ENCODE peak calls at places on chromosomes 11 and 22, in four cellular contexts. One of them, this sample, is unnamed.

GRCh38 chr11:44565746-44566558 is 489 bp downstream of the CD82 start:
- DNase-seq in cardiac muscle cell: no peak
- DNase-seq in HCT116: no peak
- DNase-seq in brain microvascular endothelial cell: no peak
- DNase-seq in this sample: no peak

GRCh38 chr22:47449508-47450270 is 687.2 kb downstream of the TBC1D22A start:
- DNase-seq in HCT116: no peak
- DNase-seq in cardiac muscle cell: no peak
- DNase-seq in brain microvascular endothelial cell: no peak
- DNase-seq in this sample: no peak

GRCh38 chr22:38214248-38215056 is 12.7 kb downstream of the MAFF start:
- DNase-seq in cardiac muscle cell: peak
- DNase-seq in HCT116: no peak
- DNase-seq in brain microvascular endothelial cell: no peak
- DNase-seq in this sample: peak

GRCh38 chr11:6694229-6694535 is 11.0 kb upstream of the MRPL17 start:
- DNase-seq in brain microvascular endothelial cell: no peak
- DNase-seq in HCT116: no peak
- DNase-seq in cardiac muscle cell: no peak
- DNase-seq in this sample: no peak

GRCh38 chr22:32323513-32324164 is 34.0 kb upstream of the RFPL3 start:
- DNase-seq in cardiac muscle cell: no peak
- DNase-seq in HCT116: no peak
- DNase-seq in brain microvascular endothelial cell: no peak
- DNase-seq in this sample: no peak

GRCh38 chr11:456533-456932 is 6.5 kb downstream of the PTDSS2 start:
- DNase-seq in HCT116: no peak
- DNase-seq in brain microvascular endothelial cell: no peak
- DNase-seq in cardiac muscle cell: no peak
- DNase-seq in this sample: no peak

GRCh38 chr22:38148252-38148651 is 33.4 kb downstream of the PLA2G6 start:
- DNase-seq in cardiac muscle cell: peak
- DNase-seq in brain microvascular endothelial cell: peak
- DNase-seq in HCT116: peak
- DNase-seq in this sample: no peak

GRCh38 chr22:49658902-49659280 is 168.8 kb downstream of the BRD1 start:
- DNase-seq in brain microvascular endothelial cell: no peak
- DNase-seq in HCT116: no peak
- DNase-seq in cardiac muscle cell: no peak
- DNase-seq in this sample: no peak

GRCh38 chr11:119373917-119374631 is 7.4 kb downstream of the USP2 start:
- DNase-seq in brain microvascular endothelial cell: peak
- DNase-seq in HCT116: no peak
- DNase-seq in cardiac muscle cell: peak
- DNase-seq in this sample: peak

GRCh38 chr11:86463120-86463519 is 88.4 kb downstream of the CCDC81 start:
- DNase-seq in brain microvascular endothelial cell: no peak
- DNase-seq in cardiac muscle cell: no peak
- DNase-seq in HCT116: no peak
- DNase-seq in this sample: no peak

GRCh38 chr11:112922606-112923005 is 38.6 kb upstream of the NCAM1 start:
- DNase-seq in brain microvascular endothelial cell: no peak
- DNase-seq in HCT116: no peak
- DNase-seq in cardiac muscle cell: no peak
- DNase-seq in this sample: no peak

GRCh38 chr11:65870307-65870658 is 2.3 kb downstream of the EFEMP2 start:
- DNase-seq in cardiac muscle cell: no peak
- DNase-seq in brain microvascular endothelial cell: no peak
- DNase-seq in HCT116: no peak
- DNase-seq in this sample: no peak

GRCh38 chr11:120182790-120183491 is 27.9 kb upstream of the OAF start:
- DNase-seq in cardiac muscle cell: no peak
- DNase-seq in brain microvascular endothelial cell: no peak
- DNase-seq in HCT116: no peak
- DNase-seq in this sample: no peak

GRCh38 chr11:29449280-29450074 is 567.4 kb downstream of the KCNA4 start:
- DNase-seq in HCT116: no peak
- DNase-seq in cardiac muscle cell: peak
- DNase-seq in brain microvascular endothelial cell: no peak
- DNase-seq in this sample: no peak

GRCh38 chr11:65637794-65638317 is at the start of gene SIPA1:
- DNase-seq in HCT116: peak
- DNase-seq in cardiac muscle cell: peak
- DNase-seq in brain microvascular endothelial cell: peak
- DNase-seq in this sample: peak

GRCh38 chr11:110098645-110099044 is 5.5 kb downstream of the ZC3H12C start:
- DNase-seq in brain microvascular endothelial cell: no peak
- DNase-seq in HCT116: no peak
- DNase-seq in cardiac muscle cell: no peak
- DNase-seq in this sample: no peak

GRCh38 chr11:103368151-103368550 is 258.9 kb downstream of the DYNC2H1 start:
- DNase-seq in HCT116: no peak
- DNase-seq in brain microvascular endothelial cell: no peak
- DNase-seq in cardiac muscle cell: no peak
- DNase-seq in this sample: no peak

GRCh38 chr11:130612291-130612802 is 163.9 kb downstream of the ADAMTS15 start:
- DNase-seq in brain microvascular endothelial cell: no peak
- DNase-seq in HCT116: no peak
- DNase-seq in cardiac muscle cell: peak
- DNase-seq in this sample: no peak

GRCh38 chr11:113603277-113604059 is 102.6 kb downstream of the TMPRSS5 start:
- DNase-seq in cardiac muscle cell: peak
- DNase-seq in brain microvascular endothelial cell: no peak
- DNase-seq in HCT116: no peak
- DNase-seq in this sample: peak

DNA sequence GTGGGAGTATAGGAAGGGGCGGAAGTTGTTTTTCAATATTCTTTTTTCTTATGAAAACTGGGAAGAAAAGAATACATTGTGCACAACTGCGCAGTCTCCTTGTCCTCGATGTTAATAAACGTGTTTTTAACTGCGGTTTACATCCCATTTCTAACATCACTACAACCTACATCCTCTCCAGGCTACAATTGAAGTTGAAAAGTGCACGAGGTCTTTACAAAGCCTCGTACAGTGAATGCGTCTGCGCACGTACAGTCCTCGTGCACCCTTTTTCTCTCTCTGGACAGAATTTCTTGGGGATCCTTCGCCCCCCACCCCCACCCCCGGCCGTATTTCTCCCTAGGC is 102.4 kb downstream of the WT1 start:
- DNase-seq in cardiac muscle cell: no peak
- DNase-seq in brain microvascular endothelial cell: no peak
- DNase-seq in HCT116: no peak
- DNase-seq in this sample: no peak
- H3K4me3 ChIP-seq in cardiac muscle cell: no peak
- H3K4me3 ChIP-seq in brain microvascular endothelial cell: peak
- H3K4me3 ChIP-seq in HCT116: no peak
- H3K4me3 ChIP-seq in this sample: peak

GRCh38 chr11:87851827-87852226 is 323.4 kb downstream of the RAB38 start:
- DNase-seq in brain microvascular endothelial cell: no peak
- DNase-seq in cardiac muscle cell: no peak
- DNase-seq in HCT116: no peak
- DNase-seq in this sample: no peak
- H3K4me3 ChIP-seq in brain microvascular endothelial cell: no peak
- H3K4me3 ChIP-seq in cardiac muscle cell: no peak
- H3K4me3 ChIP-seq in HCT116: no peak
- H3K4me3 ChIP-seq in this sample: no peak

DNA sequence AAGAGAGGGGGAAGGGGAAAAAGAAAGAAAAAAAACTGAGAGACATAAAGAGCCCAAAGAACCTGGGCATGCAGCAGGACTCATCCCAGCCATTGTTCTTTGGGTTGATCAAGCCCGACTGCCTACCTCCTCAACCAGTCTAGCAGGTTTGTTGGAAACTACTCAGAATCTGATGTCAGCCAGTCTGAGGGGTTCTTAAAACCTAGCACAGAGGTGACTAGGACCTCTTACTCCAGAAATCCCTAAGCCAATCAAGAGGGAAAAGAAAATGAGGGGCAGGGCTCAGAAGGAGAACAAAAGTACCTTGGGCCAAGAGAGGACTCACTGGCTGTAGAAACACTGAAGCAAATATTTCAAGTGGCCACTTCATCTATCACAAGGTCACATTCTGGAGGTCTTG is 228.0 kb downstream of the AASDHPPT start:
- DNase-seq in cardiac muscle cell: no peak
- DNase-seq in HCT116: no peak
- DNase-seq in brain microvascular endothelial cell: no peak
- DNase-seq in this sample: no peak
- H3K4me3 ChIP-seq in cardiac muscle cell: no peak
- H3K4me3 ChIP-seq in HCT116: no peak
- H3K4me3 ChIP-seq in brain microvascular endothelial cell: no peak
- H3K4me3 ChIP-seq in this sample: no peak

DNA sequence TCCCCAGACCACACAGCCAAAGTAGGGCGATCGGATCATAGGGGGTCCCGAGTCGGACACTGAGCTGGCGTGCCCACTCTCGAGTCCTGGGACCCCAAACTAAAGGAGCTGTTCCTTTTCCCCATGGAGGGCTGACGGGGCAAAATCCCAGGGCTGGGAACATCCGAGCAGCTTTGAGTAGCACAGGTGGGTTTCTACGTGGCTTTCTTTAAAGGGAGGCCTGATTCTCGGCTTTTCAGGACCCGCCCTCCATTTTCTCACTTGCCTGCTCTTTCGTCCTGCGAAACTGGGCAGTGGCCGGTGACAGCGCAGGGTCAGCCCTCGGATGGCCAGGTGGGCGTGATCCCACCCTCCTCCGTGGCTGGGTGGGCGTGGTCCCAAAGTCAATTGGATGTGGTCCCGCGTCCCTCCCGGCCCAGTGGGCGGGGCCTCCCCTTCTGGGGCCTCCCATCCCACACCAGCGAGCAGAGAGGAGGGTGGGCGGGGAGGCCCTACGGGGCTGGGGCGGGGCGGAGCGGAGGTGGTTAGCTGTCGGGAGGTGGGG is 17.5 kb upstream of the TXNRD2 start:
- DNase-seq in brain microvascular endothelial cell: peak
- DNase-seq in cardiac muscle cell: peak
- DNase-seq in HCT116: peak
- DNase-seq in this sample: no peak
- H3K4me3 ChIP-seq in brain microvascular endothelial cell: peak
- H3K4me3 ChIP-seq in cardiac muscle cell: peak
- H3K4me3 ChIP-seq in HCT116: peak
- H3K4me3 ChIP-seq in this sample: no peak

GRCh38 chr11:77409046-77409445 is 64.8 kb downstream of the PAK1 start:
- DNase-seq in HCT116: no peak
- DNase-seq in brain microvascular endothelial cell: no peak
- DNase-seq in cardiac muscle cell: no peak
- DNase-seq in this sample: no peak

GRCh38 chr11:77410076-77410827 is 63.6 kb downstream of the PAK1 start:
- DNase-seq in cardiac muscle cell: no peak
- DNase-seq in brain microvascular endothelial cell: no peak
- DNase-seq in HCT116: no peak
- DNase-seq in this sample: no peak

GRCh38 chr11:77406396-77406795 is 67.5 kb downstream of the PAK1 start:
- DNase-seq in brain microvascular endothelial cell: no peak
- DNase-seq in HCT116: no peak
- DNase-seq in cardiac muscle cell: no peak
- DNase-seq in this sample: no peak

GRCh38 chr11:77411238-77411637 is 62.7 kb downstream of the PAK1 start:
- DNase-seq in cardiac muscle cell: peak
- DNase-seq in brain microvascular endothelial cell: peak
- DNase-seq in HCT116: no peak
- DNase-seq in this sample: peak

DNA sequence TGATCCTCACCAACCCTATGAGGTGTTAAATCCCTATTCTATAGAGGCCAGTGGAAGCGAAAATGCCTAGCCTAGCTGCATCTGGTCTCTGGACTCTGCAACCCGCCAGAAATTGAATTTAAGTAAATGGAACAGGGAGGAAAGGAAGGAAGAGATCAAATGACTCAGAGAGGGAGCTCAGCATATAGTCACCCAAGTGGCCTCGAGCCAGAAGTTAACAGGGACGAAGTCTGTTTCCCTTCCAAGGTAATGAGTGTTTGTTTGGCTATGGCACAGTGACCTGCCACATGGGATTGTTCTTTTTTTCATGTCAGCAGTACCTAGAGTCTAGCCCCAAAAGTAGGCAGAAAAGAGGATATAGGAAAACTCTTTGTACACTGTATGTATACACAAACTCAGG is 66.3 kb downstream of the PAK1 start:
- DNase-seq in brain microvascular endothelial cell: peak
- DNase-seq in HCT116: peak
- DNase-seq in cardiac muscle cell: peak
- DNase-seq in this sample: no peak
- H3K4me3 ChIP-seq in brain microvascular endothelial cell: no peak
- H3K4me3 ChIP-seq in HCT116: peak
- H3K4me3 ChIP-seq in cardiac muscle cell: no peak
- H3K4me3 ChIP-seq in this sample: no peak

DNA sequence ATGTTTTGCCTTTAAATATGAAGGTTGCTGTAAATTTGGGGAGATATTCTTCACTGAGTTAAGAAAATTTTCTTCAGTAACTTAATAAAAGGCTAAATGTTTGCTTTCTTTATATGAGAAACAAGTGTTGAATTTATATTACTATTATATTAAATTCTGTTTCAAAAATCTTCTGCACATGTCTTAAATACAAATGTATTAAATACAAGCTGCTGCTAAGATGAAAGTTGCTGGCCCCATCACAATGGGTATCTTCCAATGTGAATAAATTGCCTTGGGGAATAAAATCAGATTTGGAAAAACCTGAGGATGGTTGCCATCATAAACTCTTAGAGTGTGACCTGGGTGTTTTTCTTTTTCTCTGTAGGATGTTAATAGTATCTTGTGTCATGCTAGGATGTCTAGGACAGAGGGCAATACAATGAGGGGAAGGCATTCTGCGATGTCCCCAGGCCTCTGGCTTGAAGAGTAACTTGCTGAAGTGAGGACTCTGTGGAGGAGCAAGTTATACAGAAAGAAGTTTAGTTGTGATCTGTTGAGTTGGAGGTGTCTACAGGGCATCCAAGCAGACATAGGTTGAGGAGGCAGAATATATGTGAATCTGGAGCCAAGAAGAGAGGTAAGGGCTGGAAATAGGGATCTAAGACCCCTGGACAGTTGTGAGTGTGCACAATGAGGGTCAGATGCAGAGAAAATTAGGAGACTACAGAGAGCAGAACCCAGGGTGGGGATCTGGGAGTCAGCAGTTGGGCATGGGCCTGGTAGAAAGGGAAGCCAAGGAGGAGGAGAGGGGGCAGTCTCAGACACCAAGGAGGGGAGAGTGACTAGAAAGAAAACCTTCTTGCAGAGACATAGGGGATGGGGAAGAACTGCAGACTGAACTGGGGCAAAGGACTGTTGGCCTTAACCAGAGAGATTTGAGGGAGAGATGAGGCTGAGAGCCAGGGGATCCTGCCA is 4.8 kb downstream of the IGLL5 start:
- DNase-seq in brain microvascular endothelial cell: no peak
- DNase-seq in cardiac muscle cell: no peak
- DNase-seq in HCT116: no peak
- DNase-seq in this sample: no peak
- H3K4me3 ChIP-seq in brain microvascular endothelial cell: no peak
- H3K4me3 ChIP-seq in cardiac muscle cell: no peak
- H3K4me3 ChIP-seq in HCT116: no peak
- H3K4me3 ChIP-seq in this sample: no peak